ENCODE peak calls at places on chromosomes 13 and 19, in eight cellular contexts. One of them, this sample, is unnamed.

GRCh38 chr19:6663236-6664187 is 6.4 kb downstream of the TNFSF14 start:
- DNase-seq in GM13976: no peak
- DNase-seq in fibroblast of the aortic adventitia: no peak
- DNase-seq in fibroblast of mammary gland: peak
- DNase-seq in MM.1S: no peak
- DNase-seq in Calu3: no peak
- DNase-seq in retinal pigment epithelial cell: no peak
- DNase-seq in ovary: no peak
- DNase-seq in this sample: peak

GRCh38 chr19:8973501-8974091 is 36.6 kb downstream of the MUC16 start:
- DNase-seq in MM.1S: peak
- DNase-seq in Calu3: no peak
- DNase-seq in retinal pigment epithelial cell: no peak
- DNase-seq in GM13976: no peak
- DNase-seq in ovary: no peak
- DNase-seq in fibroblast of mammary gland: no peak
- DNase-seq in fibroblast of the aortic adventitia: no peak
- DNase-seq in this sample: peak

GRCh38 chr19:46181386-46181774 is 33.3 kb downstream of the IGFL2 start:
- DNase-seq in fibroblast of the aortic adventitia: peak
- DNase-seq in fibroblast of mammary gland: peak
- DNase-seq in Calu3: no peak
- DNase-seq in ovary: no peak
- DNase-seq in MM.1S: peak
- DNase-seq in retinal pigment epithelial cell: no peak
- DNase-seq in GM13976: no peak
- DNase-seq in this sample: peak

GRCh38 chr13:28252547-28252946 is 114.2 kb downstream of the PAN3 start:
- DNase-seq in fibroblast of mammary gland: no peak
- DNase-seq in ovary: no peak
- DNase-seq in Calu3: no peak
- DNase-seq in GM13976: no peak
- DNase-seq in retinal pigment epithelial cell: no peak
- DNase-seq in fibroblast of the aortic adventitia: no peak
- DNase-seq in MM.1S: no peak
- DNase-seq in this sample: no peak

GRCh38 chr13:73803997-73804396 is 330.2 kb downstream of the KLF12 start:
- DNase-seq in fibroblast of the aortic adventitia: no peak
- DNase-seq in fibroblast of mammary gland: peak
- DNase-seq in GM13976: no peak
- DNase-seq in retinal pigment epithelial cell: no peak
- DNase-seq in Calu3: no peak
- DNase-seq in MM.1S: no peak
- DNase-seq in ovary: no peak
- DNase-seq in this sample: peak

GRCh38 chr13:105334211-105334610 is 1201.3 kb downstream of the EFNB2 start:
- DNase-seq in GM13976: no peak
- DNase-seq in Calu3: no peak
- DNase-seq in fibroblast of the aortic adventitia: peak
- DNase-seq in fibroblast of mammary gland: no peak
- DNase-seq in ovary: no peak
- DNase-seq in retinal pigment epithelial cell: peak
- DNase-seq in MM.1S: no peak
- DNase-seq in this sample: no peak

GRCh38 chr13:44918323-44919102 is 70.8 kb downstream of the NUFIP1 start:
- DNase-seq in fibroblast of the aortic adventitia: peak
- DNase-seq in ovary: peak
- DNase-seq in fibroblast of mammary gland: peak
- DNase-seq in Calu3: peak
- DNase-seq in retinal pigment epithelial cell: peak
- DNase-seq in MM.1S: peak
- DNase-seq in GM13976: peak
- DNase-seq in this sample: peak

GRCh38 chr13:67045357-67045756 is 184.8 kb downstream of the PCDH9 start:
- DNase-seq in retinal pigment epithelial cell: no peak
- DNase-seq in fibroblast of the aortic adventitia: no peak
- DNase-seq in MM.1S: no peak
- DNase-seq in Calu3: no peak
- DNase-seq in ovary: no peak
- DNase-seq in GM13976: no peak
- DNase-seq in fibroblast of mammary gland: no peak
- DNase-seq in this sample: no peak

GRCh38 chr13:86660090-86660489 is 860.9 kb upstream of the SLITRK6 start:
- DNase-seq in ovary: no peak
- DNase-seq in fibroblast of the aortic adventitia: no peak
- DNase-seq in retinal pigment epithelial cell: no peak
- DNase-seq in Calu3: no peak
- DNase-seq in fibroblast of mammary gland: no peak
- DNase-seq in GM13976: no peak
- DNase-seq in MM.1S: no peak
- DNase-seq in this sample: no peak

GRCh38 chr19:18287836-18288772 is 6.7 kb upstream of the JUND start:
- DNase-seq in GM13976: no peak
- DNase-seq in fibroblast of the aortic adventitia: no peak
- DNase-seq in retinal pigment epithelial cell: no peak
- DNase-seq in ovary: no peak
- DNase-seq in fibroblast of mammary gland: no peak
- DNase-seq in MM.1S: no peak
- DNase-seq in Calu3: no peak
- DNase-seq in this sample: no peak

DNA sequence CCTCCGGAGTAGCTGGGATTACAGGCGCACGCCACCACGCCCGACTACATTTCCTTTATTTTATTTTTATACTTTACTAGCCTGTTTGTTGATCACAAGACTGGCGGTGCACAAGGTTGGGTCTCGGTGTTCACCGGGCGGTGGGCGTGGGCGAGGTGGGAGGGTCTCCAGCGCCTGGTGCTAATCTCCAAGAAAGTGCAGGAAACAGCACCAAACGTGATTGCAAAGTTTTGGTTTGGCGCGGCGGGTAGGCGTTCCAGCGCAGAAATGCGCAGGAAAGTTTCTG is 24.1 kb upstream of the ZNF850 start:
- DNase-seq in ovary: no peak
- DNase-seq in retinal pigment epithelial cell: no peak
- DNase-seq in Calu3: no peak
- DNase-seq in fibroblast of mammary gland: no peak
- DNase-seq in fibroblast of the aortic adventitia: no peak
- DNase-seq in GM13976: no peak
- DNase-seq in MM.1S: no peak
- DNase-seq in this sample: no peak
- TF ChIP-seq CTCF in ovary: no peak
- TF ChIP-seq CTCF in retinal pigment epithelial cell: no peak
- TF ChIP-seq CTCF in Calu3: no peak
- TF ChIP-seq CTCF in fibroblast of mammary gland: no peak
- TF ChIP-seq CTCF in fibroblast of the aortic adventitia: no peak
- TF ChIP-seq CTCF in GM13976: no peak
- TF ChIP-seq CTCF in MM.1S: no peak
- TF ChIP-seq CTCF in this sample: no peak

DNA sequence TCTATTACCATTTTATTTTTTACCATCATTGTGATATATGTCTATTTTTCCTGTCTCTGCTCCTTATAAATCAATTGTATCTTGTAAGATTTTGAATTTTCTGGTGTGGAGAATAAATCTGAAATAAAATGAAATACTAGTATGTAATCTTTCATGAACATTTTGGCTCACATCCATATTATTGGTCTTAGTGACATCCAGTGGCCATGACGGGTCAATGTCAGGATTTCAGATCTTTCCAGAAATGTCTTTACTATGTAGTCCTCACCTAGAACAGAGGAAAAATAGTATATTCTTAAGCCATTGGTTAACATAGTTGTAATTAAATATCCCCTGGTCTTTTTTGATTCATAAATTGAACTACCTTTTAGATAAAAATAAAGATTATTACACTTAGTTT is 109.8 kb upstream of the GPC6 start:
- DNase-seq in fibroblast of mammary gland: no peak
- DNase-seq in MM.1S: peak
- DNase-seq in GM13976: no peak
- DNase-seq in ovary: no peak
- DNase-seq in fibroblast of the aortic adventitia: no peak
- DNase-seq in retinal pigment epithelial cell: no peak
- DNase-seq in Calu3: no peak
- DNase-seq in this sample: peak
- TF ChIP-seq CTCF in fibroblast of mammary gland: no peak
- TF ChIP-seq CTCF in MM.1S: peak
- TF ChIP-seq CTCF in GM13976: no peak
- TF ChIP-seq CTCF in ovary: no peak
- TF ChIP-seq CTCF in fibroblast of the aortic adventitia: no peak
- TF ChIP-seq CTCF in retinal pigment epithelial cell: no peak
- TF ChIP-seq CTCF in Calu3: no peak
- TF ChIP-seq CTCF in this sample: no peak

GRCh38 chr13:99527346-99527745 is 26.1 kb downstream of the TM9SF2 start:
- DNase-seq in fibroblast of the aortic adventitia: no peak
- DNase-seq in fibroblast of mammary gland: no peak
- DNase-seq in GM13976: no peak
- DNase-seq in ovary: no peak
- DNase-seq in retinal pigment epithelial cell: no peak
- DNase-seq in Calu3: no peak
- DNase-seq in MM.1S: no peak
- DNase-seq in this sample: no peak

GRCh38 chr13:99526549-99526948 is 25.3 kb downstream of the TM9SF2 start:
- DNase-seq in GM13976: no peak
- DNase-seq in fibroblast of the aortic adventitia: no peak
- DNase-seq in retinal pigment epithelial cell: no peak
- DNase-seq in Calu3: no peak
- DNase-seq in ovary: no peak
- DNase-seq in fibroblast of mammary gland: no peak
- DNase-seq in MM.1S: no peak
- DNase-seq in this sample: no peak

GRCh38 chr13:99525967-99526366 is 24.7 kb downstream of the TM9SF2 start:
- DNase-seq in Calu3: no peak
- DNase-seq in ovary: no peak
- DNase-seq in fibroblast of the aortic adventitia: no peak
- DNase-seq in retinal pigment epithelial cell: no peak
- DNase-seq in fibroblast of mammary gland: no peak
- DNase-seq in GM13976: no peak
- DNase-seq in MM.1S: no peak
- DNase-seq in this sample: no peak

GRCh38 chr13:99523838-99524237 is 22.6 kb downstream of the TM9SF2 start:
- DNase-seq in MM.1S: no peak
- DNase-seq in GM13976: no peak
- DNase-seq in Calu3: no peak
- DNase-seq in fibroblast of mammary gland: no peak
- DNase-seq in retinal pigment epithelial cell: no peak
- DNase-seq in ovary: no peak
- DNase-seq in fibroblast of the aortic adventitia: no peak
- DNase-seq in this sample: no peak

DNA sequence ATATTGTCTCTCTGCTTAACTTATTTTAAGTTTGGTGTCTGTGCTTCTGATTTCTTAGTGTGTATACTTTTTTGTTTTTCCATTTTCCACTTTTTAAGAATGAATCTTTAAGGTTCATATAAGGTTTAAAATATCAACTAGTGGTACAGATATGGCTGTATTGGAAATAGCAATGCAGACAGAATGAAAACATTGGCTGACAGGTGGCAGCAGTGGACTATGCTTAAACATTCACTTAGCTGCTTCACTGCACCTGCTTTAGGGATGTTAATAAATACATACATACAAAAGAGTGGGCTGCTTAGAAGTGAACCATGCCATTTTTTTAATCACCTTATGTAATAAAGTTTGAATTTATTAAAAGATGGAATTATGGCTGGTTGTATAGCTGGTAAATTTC is 27.3 kb downstream of the TM9SF2 start:
- DNase-seq in Calu3: no peak
- DNase-seq in retinal pigment epithelial cell: peak
- DNase-seq in fibroblast of mammary gland: no peak
- DNase-seq in ovary: no peak
- DNase-seq in GM13976: peak
- DNase-seq in fibroblast of the aortic adventitia: no peak
- DNase-seq in MM.1S: no peak
- DNase-seq in this sample: peak
- TF ChIP-seq CTCF in Calu3: no peak
- TF ChIP-seq CTCF in retinal pigment epithelial cell: peak
- TF ChIP-seq CTCF in fibroblast of mammary gland: no peak
- TF ChIP-seq CTCF in ovary: no peak
- TF ChIP-seq CTCF in GM13976: peak
- TF ChIP-seq CTCF in fibroblast of the aortic adventitia: peak
- TF ChIP-seq CTCF in MM.1S: peak
- TF ChIP-seq CTCF in this sample: no peak

DNA sequence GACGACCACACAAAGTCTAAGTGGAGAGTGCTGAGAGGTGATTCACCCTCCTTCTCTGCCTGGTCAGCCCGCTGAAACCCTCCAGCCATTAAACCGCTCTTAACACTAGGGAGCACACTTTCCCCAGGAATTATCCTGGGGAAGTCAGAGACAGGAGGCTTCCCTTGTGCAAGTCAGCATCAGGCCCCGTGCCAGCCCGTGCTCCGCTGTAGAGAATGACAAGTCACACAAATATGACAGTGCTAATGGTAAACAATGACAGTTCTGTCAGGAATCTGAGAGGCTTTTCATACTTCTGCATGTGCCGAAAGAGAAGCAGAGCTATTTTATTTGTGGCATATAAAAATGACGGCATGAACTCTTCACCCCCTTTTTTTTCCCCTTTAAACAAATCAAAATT is 816.9 kb upstream of the SLC10A2 start:
- DNase-seq in MM.1S: no peak
- DNase-seq in retinal pigment epithelial cell: peak
- DNase-seq in fibroblast of the aortic adventitia: peak
- DNase-seq in fibroblast of mammary gland: peak
- DNase-seq in Calu3: peak
- DNase-seq in ovary: peak
- DNase-seq in GM13976: no peak
- DNase-seq in this sample: peak
- TF ChIP-seq CTCF in MM.1S: no peak
- TF ChIP-seq CTCF in retinal pigment epithelial cell: peak
- TF ChIP-seq CTCF in fibroblast of the aortic adventitia: peak
- TF ChIP-seq CTCF in fibroblast of mammary gland: peak
- TF ChIP-seq CTCF in Calu3: no peak
- TF ChIP-seq CTCF in ovary: no peak
- TF ChIP-seq CTCF in GM13976: peak
- TF ChIP-seq CTCF in this sample: peak

DNA sequence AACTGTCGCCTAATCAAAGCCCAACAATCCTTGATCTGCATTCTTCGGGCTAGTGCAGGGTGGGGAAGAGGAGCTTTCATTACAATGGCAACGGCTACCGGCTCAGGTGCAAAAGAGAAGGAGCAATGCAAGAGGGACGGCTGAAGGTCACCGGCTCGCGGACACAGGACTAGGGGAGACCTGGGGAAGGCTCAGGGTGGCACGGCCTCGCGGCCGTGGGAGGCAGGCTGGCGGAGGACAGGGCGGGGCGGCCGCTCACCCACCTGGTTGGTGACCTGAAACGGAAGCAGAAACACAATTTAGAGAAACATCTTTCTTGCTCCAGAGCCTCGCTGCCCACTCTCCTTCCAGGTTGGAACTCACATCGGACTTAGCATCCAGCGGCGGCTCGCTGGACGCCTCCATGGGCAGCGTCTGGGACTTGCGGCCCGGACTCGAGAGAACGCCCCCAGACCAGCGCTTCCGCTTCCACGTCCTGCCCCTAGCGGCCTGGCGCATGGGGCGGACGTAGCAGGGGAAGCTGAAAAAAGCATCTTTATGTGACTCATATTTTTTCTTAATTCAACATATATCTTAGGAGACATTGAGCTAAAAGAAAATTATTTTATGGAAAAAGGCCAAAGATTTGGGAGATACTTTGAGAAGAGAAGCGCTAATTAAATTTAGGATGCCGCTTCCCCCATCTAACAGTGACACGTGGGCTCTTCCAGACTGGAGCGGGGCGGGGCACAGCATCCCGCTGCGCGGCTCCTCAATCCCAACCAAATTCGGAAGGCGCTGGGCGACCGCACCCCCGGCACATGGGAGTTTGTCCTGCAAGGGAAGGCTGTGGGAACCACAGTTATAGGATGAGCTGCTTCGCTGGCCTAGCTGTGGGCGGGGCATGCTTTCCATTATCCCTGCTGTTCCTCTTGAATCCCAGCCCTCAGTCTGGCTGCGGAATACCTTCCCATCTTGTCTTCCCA is at the start of gene COMMD6:
- DNase-seq in MM.1S: peak
- DNase-seq in ovary: peak
- DNase-seq in fibroblast of the aortic adventitia: peak
- DNase-seq in retinal pigment epithelial cell: no peak
- DNase-seq in fibroblast of mammary gland: peak
- DNase-seq in GM13976: peak
- DNase-seq in Calu3: peak
- DNase-seq in this sample: peak
- TF ChIP-seq CTCF in MM.1S: no peak
- TF ChIP-seq CTCF in ovary: peak
- TF ChIP-seq CTCF in fibroblast of the aortic adventitia: peak
- TF ChIP-seq CTCF in retinal pigment epithelial cell: peak
- TF ChIP-seq CTCF in fibroblast of mammary gland: no peak
- TF ChIP-seq CTCF in GM13976: no peak
- TF ChIP-seq CTCF in Calu3: no peak
- TF ChIP-seq CTCF in this sample: no peak

This sample was measured in MCF 10A.